ENCODE peak calls at places on chromosomes 4 and X, in eight cellular contexts. C is lower leg skin, K is choroid plexus epithelial cell, V is Panc1, Z is mesothelial cell of epicardium, G is progenitor cell of endocrine pancreas, T is IMR-90, N is suprapubic skin. O is an unnamed sample.

GRCh38 chr4:173171098-173171497 is 2.5 kb downstream of the GALNT7 start:
- DNase-seq in T (peak), N (no peak), C (no peak), K (peak), Z (no peak), V (no peak), G (no peak), O (no peak)

GRCh38 chr4:24689212-24689611 is 104.9 kb upstream of the DHX15 start:
- DNase-seq in V (no peak), Z (no peak), C (no peak), K (no peak), N (no peak), T (no peak), G (no peak), O (no peak)

GRCh38 chr4:1793496-1793840 is 375 bp downstream of the FGFR3 start:
- DNase-seq in Z (no peak), C (no peak), V (no peak), N (no peak), T (no peak), K (peak), G (no peak), O (no peak)

GRCh38 chrX:2829469-2830246 is 928 bp downstream of the GYG2 start:
- DNase-seq in Z (no peak), T (no peak), K (no peak), C (peak), V (no peak), N (no peak), G (no peak), O (no peak)

GRCh38 chr4:121192013-121192412 is 27.9 kb upstream of the TNIP3 start:
- DNase-seq in T (no peak), K (no peak), Z (no peak), V (no peak), G (no peak), N (no peak), C (no peak), O (no peak)

GRCh38 chrX:48998391-48998790 is 3.7 kb downstream of the GRIPAP1 start:
- DNase-seq in N (no peak), G (no peak), V (no peak), K (no peak), C (no peak), Z (no peak), T (no peak), O (no peak)

GRCh38 chr4:150108693-150109092 is 30.4 kb downstream of the DCLK2 start:
- DNase-seq in Z (no peak), V (no peak), C (no peak), K (no peak), N (no peak), G (no peak), T (no peak), O (no peak)

GRCh38 chr4:152352645-152353116 is 183.2 kb downstream of the FBXW7 start:
- DNase-seq in V (no peak), K (peak), N (no peak), T (peak), Z (peak), C (peak), G (no peak), O (no peak)

GRCh38 chrX:54909941-54910340 is 10.7 kb upstream of the TRO start:
- DNase-seq in C (no peak), V (no peak), T (no peak), G (no peak), N (no peak), K (no peak), Z (no peak), O (no peak)

GRCh38 chr4:184097815-184098214 is 119.9 kb downstream of the ENPP6 start:
- DNase-seq in Z (no peak), K (no peak), C (no peak), V (no peak), T (no peak), G (no peak), N (no peak), O (no peak)

GRCh38 chr4:184096561-184097239 is 121.0 kb downstream of the ENPP6 start:
- DNase-seq in K (peak), N (no peak), Z (no peak), V (no peak), G (no peak), C (no peak), T (peak), O (no peak)

GRCh38 chr4:184099541-184099966 is 118.1 kb downstream of the ENPP6 start:
- DNase-seq in V (no peak), N (no peak), T (peak), C (peak), G (no peak), K (no peak), Z (no peak), O (no peak)

GRCh38 chr4:184099033-184099432 is 118.6 kb downstream of the ENPP6 start:
- DNase-seq in C (no peak), Z (no peak), G (no peak), T (no peak), K (no peak), N (no peak), V (no peak), O (no peak)

DNA sequence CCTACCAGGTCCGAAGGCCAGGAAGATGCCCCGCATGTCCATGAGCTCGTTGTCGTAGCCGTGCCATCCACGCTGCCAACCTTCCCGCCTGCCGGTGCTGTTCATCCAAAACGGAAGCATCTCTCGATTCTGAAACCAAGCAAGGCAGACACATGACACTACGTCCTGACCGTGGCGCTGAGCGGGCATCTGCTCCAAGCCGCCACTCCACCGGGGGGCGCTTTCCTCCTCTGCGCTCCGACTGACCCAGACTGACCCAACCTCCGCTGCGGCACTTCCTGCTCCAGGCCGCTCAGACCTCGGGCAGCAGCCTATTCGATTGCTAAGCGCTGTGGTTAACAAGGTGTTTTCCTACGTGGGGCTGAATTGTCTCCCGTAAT is 120.4 kb downstream of the ENPP6 start:
- DNase-seq in N (peak), G (no peak), T (no peak), K (no peak), V (no peak), C (peak), Z (no peak), O (no peak)
- TF ChIP-seq CTCF in N (no peak), G (peak), T (peak), K (no peak), V (no peak), C (no peak), Z (no peak), O (no peak)

DNA sequence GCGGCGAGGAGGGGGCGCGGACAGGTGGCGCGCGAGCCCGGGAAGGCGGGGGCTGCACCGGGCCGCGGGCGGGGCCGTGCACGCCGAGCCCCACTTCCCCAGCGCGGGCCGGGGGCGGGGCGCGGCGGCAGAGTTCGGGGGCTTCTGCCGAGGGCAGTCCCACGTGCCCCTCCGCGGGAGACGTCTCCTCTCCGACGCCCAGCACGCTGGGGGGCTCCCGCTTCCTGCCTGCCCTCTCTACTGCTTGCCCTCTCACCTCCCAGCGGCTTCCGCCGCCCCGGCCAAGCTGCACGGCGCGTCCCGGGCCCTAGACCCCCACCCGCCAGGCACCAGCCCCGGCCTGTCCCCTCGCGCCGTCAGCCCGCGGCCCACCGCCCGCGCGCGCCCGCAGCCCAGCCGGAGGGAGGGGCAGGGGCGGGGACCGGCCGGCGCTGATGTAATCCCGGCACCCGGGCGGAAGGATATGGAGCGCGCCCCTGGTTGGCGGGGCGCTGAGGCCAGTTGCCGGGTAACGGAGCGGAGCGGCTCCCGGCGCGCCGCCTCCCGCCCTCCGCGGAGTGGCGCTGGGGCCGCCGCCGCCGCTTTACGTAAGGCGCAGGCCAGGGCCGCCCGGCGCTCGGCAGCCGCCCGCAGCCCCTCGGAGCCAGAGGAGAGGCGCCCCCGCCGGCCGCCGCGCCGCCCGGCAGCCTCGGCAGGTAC is at the start of gene KIAA0232:
- DNase-seq in T (peak), G (peak), Z (peak), N (peak), K (peak), V (no peak), C (peak), O (peak)
- TF ChIP-seq CTCF in T (peak), G (no peak), Z (no peak), N (no peak), K (no peak), V (peak), C (no peak), O (no peak)

GRCh38 chr4:44186850-44187246 is 261.8 kb downstream of the KCTD8 start:
- DNase-seq in T (no peak), K (no peak), C (no peak), G (no peak), Z (no peak), V (no peak), N (no peak), O (no peak)

GRCh38 chr4:44186096-44186849 is 262.3 kb downstream of the KCTD8 start:
- DNase-seq in G (no peak), T (no peak), K (no peak), V (no peak), C (no peak), Z (no peak), N (no peak), O (no peak)
- TF ChIP-seq CTCF in G (no peak), T (peak), K (no peak), V (peak), C (no peak), Z (no peak), N (no peak), O (no peak)

GRCh38 chrX:140664939-140665338 is 44.6 kb upstream of the LINC00632 start:
- DNase-seq in T (peak), G (no peak), V (peak), N (no peak), C (no peak), K (peak), Z (no peak), O (no peak)
- TF ChIP-seq CTCF in T (peak), G (peak), V (peak), N (no peak), C (no peak), K (peak), Z (peak), O (no peak)